ENCODE peak calls at places on chromosomes 11 and 22, in seven cellular contexts. T is dorsolateral prefrontal cortex, Y is mammary epithelial cell, D is right atrium auricular region, R is brain microvascular endothelial cell, S is body of pancreas, V is IMR-90. G is an unnamed sample.

GRCh38 chr11:44986315-44986714 is 35.6 kb upstream of the TP53I11 start:
- DNase-seq in T (no peak), Y (no peak), D (no peak), R (no peak), S (no peak), V (no peak), G (no peak)

GRCh38 chr11:106395716-106396349 is 318.4 kb downstream of the AASDHPPT start:
- DNase-seq in T (no peak), Y (peak), D (no peak), R (no peak), S (no peak), V (no peak), G (peak)

GRCh38 chr22:36379593-36380361 is 8.0 kb downstream of the MYH9 start:
- DNase-seq in T (no peak), Y (peak), D (no peak), R (no peak), S (no peak), V (peak), G (no peak)

GRCh38 chr11:44351006-44351660 is 41.2 kb upstream of the ALX4 start:
- DNase-seq in T (no peak), Y (no peak), D (no peak), R (no peak), S (no peak), V (no peak), G (no peak)

GRCh38 chr11:114171257-114172054 is 111.9 kb downstream of the ZBTB16 start:
- DNase-seq in T (no peak), Y (no peak), D (peak), R (no peak), S (peak), V (no peak), G (no peak)

GRCh38 chr11:114197799-114198500 is 98.2 kb upstream of the NNMT start:
- DNase-seq in T (no peak), Y (peak), D (peak), R (peak), S (peak), V (peak), G (peak)

GRCh38 chr11:114350022-114350421 is 50.3 kb downstream of the C11orf71 start:
- DNase-seq in T (no peak), Y (no peak), D (no peak), R (no peak), S (no peak), V (no peak), G (peak)

GRCh38 chr11:25613899-25614298 is 718.0 kb upstream of the ANO3 start:
- DNase-seq in T (no peak), Y (no peak), D (no peak), R (no peak), S (no peak), V (no peak), G (no peak)

GRCh38 chr11:24524156-24524555 is 27.3 kb downstream of the LUZP2 start:
- DNase-seq in T (no peak), Y (no peak), D (no peak), R (no peak), S (no peak), V (peak), G (no peak)

GRCh38 chr22:42608481-42609361 is 6.0 kb downstream of the POLDIP3 start:
- DNase-seq in T (peak), Y (peak), D (no peak), R (peak), S (no peak), V (peak), G (peak)

GRCh38 chr11:2267871-2268825 is 2.2 kb downstream of the ASCL2 start:
- DNase-seq in T (peak), Y (no peak), D (peak), R (no peak), S (no peak), V (no peak), G (no peak)

GRCh38 chr11:44785856-44786606 is 59.3 kb downstream of the TSPAN18 start:
- DNase-seq in T (no peak), Y (no peak), D (no peak), R (no peak), S (no peak), V (no peak), G (no peak)

GRCh38 chr11:121425818-121426217 is 26.3 kb upstream of the SORL1 start:
- DNase-seq in T (no peak), Y (no peak), D (no peak), R (no peak), S (no peak), V (no peak), G (no peak)

GRCh38 chr11:121422675-121423074 is 29.4 kb upstream of the SORL1 start:
- DNase-seq in T (no peak), Y (no peak), D (no peak), R (no peak), S (no peak), V (no peak), G (no peak)

GRCh38 chr11:121431820-121432526 is 20.1 kb upstream of the SORL1 start:
- DNase-seq in T (no peak), Y (no peak), D (no peak), R (no peak), S (no peak), V (no peak), G (no peak)

GRCh38 chr11:121429556-121429955 is 22.6 kb upstream of the SORL1 start:
- DNase-seq in T (no peak), Y (no peak), D (no peak), R (no peak), S (no peak), V (no peak), G (no peak)

DNA sequence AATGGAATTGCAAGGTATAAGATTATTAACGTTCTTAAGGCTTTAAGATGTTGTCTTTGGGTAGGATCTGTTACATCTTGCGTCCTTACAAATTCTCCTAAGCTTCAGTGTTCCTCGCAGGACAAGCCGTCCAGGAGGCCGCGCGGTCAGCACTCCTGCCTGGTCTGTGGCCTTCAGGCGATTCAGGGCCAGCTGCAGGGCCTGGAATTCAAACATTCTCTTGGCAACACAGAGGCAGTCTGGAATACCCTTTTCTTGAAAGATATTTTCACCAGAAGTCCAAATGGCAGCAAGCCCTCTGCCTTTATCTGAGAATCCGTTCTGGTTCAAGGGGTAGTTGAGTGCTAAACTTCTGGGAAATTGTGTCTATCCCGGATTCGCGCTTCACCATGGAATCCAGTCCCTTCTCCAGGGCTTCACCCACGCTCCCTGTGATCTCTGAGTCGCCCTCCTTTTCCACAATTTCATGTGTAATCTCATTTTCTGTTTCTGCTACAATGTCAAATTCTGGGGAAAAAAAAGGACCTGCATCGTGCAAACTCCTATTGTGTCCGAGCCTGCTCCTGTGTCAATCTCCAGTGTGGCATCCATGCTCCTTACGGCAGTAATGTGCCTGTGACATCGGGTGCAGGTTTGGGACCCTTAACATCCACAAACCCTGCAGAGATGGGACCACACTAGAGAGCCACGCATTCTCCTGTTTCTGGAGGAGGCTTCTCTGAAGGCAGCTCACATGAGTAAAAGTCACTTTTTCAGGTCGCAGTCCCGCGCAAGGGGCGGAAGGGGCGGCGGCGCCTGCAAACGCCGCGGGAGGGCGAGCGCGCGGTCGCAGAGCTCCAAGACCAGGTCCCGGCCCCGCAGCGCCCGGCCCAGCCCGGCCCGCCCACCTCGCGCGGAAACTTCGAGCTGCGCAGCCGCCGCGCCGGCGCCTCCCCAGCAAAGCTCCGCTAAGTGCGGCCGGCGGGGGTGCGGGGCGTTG is 25.3 kb upstream of the SORL1 start:
- DNase-seq in T (peak), Y (no peak), D (no peak), R (no peak), S (peak), V (no peak), G (no peak)
- H3K27ac ChIP-seq in T (peak), Y (no peak), D (no peak), R (no peak), S (no peak), V (no peak), G (no peak)

GRCh38 chr11:111512296-111513239 is at the start of gene BTG4:
- DNase-seq in T (peak), Y (no peak), D (no peak), R (no peak), S (no peak), V (no peak), G (no peak)

GRCh38 chr11:111513240-111513605 is 1.0 kb upstream of the BTG4 start:
- DNase-seq in T (no peak), Y (peak), D (no peak), R (no peak), S (no peak), V (no peak), G (peak)

GRCh38 chr11:111515591-111515990 is 1.0 kb downstream of the HOATZ start:
- DNase-seq in T (no peak), Y (no peak), D (no peak), R (no peak), S (no peak), V (no peak), G (no peak)

GRCh38 chr11:111514216-111515031 is at the start of gene HOATZ:
- DNase-seq in T (peak), Y (no peak), D (no peak), R (no peak), S (no peak), V (no peak), G (no peak)

GRCh38 chr11:111510311-111510710 is 1.9 kb downstream of the BTG4 start:
- DNase-seq in T (no peak), Y (peak), D (no peak), R (no peak), S (no peak), V (peak), G (peak)
- TF ChIP-seq CTCF in T (no peak), Y (no peak), D (no peak), R (no peak), S (no peak), V (no peak), G (no peak)

GRCh38 chr11:62882428-62882742 is 1.7 kb downstream of the SLC3A2 start:
- DNase-seq in T (no peak), Y (no peak), D (no peak), R (no peak), S (no peak), V (no peak), G (no peak)
- H3K27ac ChIP-seq in T (peak), Y (peak), D (peak), R (peak), S (no peak), V (peak), G (peak)

DNA sequence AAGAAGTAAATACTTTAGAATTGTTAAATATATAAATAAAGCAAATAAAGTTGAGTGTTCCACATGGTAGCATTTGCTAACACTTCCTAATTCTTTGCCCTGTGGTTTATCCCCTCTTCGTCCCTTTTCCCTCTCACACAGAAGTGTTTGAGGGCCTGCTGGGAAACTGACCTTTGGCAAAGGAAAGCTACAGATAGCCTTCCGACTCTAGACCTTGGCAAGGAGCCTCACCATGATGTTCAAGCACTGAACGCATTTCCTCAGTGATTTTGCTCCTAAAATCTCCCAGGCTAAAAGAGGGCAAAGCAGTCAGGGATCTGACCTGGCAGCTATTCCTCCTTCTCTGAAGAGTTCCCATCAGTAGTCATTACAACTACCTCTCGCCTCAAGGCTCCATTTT is 52.5 kb upstream of the HORMAD2 start:
- DNase-seq in T (no peak), Y (no peak), D (no peak), R (no peak), S (no peak), V (no peak), G (no peak)
- TF ChIP-seq CTCF in T (no peak), Y (no peak), D (no peak), R (no peak), S (no peak), V (no peak), G (no peak)

GRCh38 chr22:23225724-23226496 is 45.6 kb downstream of the BCR start:
- DNase-seq in T (no peak), Y (peak), D (no peak), R (peak), S (no peak), V (no peak), G (peak)

GRCh38 chr22:23226497-23226850 is 46.2 kb downstream of the BCR start:
- DNase-seq in T (no peak), Y (no peak), D (no peak), R (no peak), S (no peak), V (no peak), G (peak)

GRCh38 chr22:23225337-23225723 is 45.0 kb downstream of the BCR start:
- DNase-seq in T (no peak), Y (no peak), D (no peak), R (no peak), S (no peak), V (no peak), G (no peak)

GRCh38 chr22:23228503-23228902 is 48.2 kb downstream of the BCR start:
- DNase-seq in T (no peak), Y (no peak), D (no peak), R (no peak), S (no peak), V (no peak), G (no peak)

DNA sequence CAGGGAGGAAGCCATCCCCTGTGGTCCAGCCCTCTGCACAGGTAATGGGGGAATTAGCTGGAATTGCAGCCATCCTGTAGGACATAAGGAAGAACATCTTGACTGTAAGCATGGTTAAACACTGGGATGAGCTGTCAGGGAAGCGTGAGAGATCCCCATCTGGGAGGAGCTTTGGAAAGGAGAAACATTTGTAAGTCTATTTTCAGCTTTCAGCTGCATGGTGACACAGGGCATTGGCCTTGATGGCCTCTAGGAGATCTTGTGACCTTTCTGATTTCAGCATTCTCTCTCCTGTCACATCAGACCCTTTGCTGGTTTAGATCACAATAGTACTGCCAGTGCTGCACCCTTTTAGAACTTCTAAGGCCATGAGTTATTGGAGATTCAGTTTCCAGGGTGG is 47.1 kb downstream of the BCR start:
- DNase-seq in T (no peak), Y (no peak), D (no peak), R (no peak), S (no peak), V (no peak), G (no peak)
- H3K27ac ChIP-seq in T (no peak), Y (no peak), D (no peak), R (peak), S (no peak), V (no peak), G (peak)

GRCh38 chr22:50293441-50294318 is 13.8 kb downstream of the PLXNB2 start:
- DNase-seq in T (no peak), Y (peak), D (no peak), R (peak), S (peak), V (peak), G (no peak)
- TF ChIP-seq CTCF in T (no peak), Y (no peak), D (no peak), R (no peak), S (peak), V (no peak), G (no peak)

DNA sequence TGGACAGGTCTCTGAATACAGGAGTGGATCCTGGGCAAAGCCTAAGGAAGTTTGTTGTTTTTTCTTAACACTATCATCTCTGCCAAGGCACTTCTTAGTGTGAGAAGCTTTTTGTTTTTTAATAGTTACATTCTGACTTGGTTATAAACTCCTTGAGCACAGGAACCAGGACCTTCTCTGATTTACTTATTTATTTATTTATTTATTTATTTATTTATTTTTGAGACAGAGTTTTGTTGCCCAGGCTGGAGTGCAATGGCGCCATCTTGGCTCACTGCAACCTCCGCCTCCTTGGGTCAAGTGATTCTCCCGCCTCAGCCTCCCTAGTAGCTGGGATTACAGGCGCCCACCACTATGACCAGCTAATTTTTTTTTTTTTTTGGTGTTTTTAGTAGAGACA is 11.0 kb downstream of the RNF185 start:
- DNase-seq in T (no peak), Y (no peak), D (no peak), R (no peak), S (no peak), V (no peak), G (no peak)
- H3K27ac ChIP-seq in T (no peak), Y (no peak), D (no peak), R (no peak), S (no peak), V (peak), G (no peak)

GRCh38 chr11:132114185-132114584 is 743.8 kb downstream of the NTM start:
- DNase-seq in T (peak), Y (no peak), D (no peak), R (no peak), S (peak), V (peak), G (no peak)
- TF ChIP-seq CTCF in T (peak), Y (peak), D (peak), R (peak), S (peak), V (peak), G (peak)